ENCODE peak calls at places on chromosomes 5 and 9, in seven cellular contexts. G is heart left ventricle, W is nephron progenitor cell, D is IMR-90, K is HepG2, U is H9, J is choroid plexus epithelial cell. F is an unnamed sample.

GRCh38 chr5:132661231-132662003 is 3.4 kb downstream of the IL13 start:
- DNase-seq in G (no peak), W (no peak), D (no peak), K (no peak), U (no peak), J (peak; percentile 48), F (peak; percentile 63)

GRCh38 chr9:95506438-95506691 is 10.4 kb downstream of the PTCH1 start:
- DNase-seq in G (peak; percentile 54), W (no peak), D (peak; percentile 47), K (peak; percentile 25), U (no peak), J (peak; percentile 64), F (peak; percentile 74)

GRCh38 chr9:78280982-78281668 is 15.8 kb upstream of the PSAT1 start:
- DNase-seq in G (peak; percentile 61), W (no peak), D (peak; percentile 75), K (peak; percentile 35), U (no peak), J (peak; percentile 96), F (no peak)

GRCh38 chr5:151006704-151007334 is 13.6 kb upstream of the GPX3 start:
- DNase-seq in G (no peak), W (no peak), D (no peak), K (no peak), U (no peak), J (no peak), F (no peak)

GRCh38 chr5:54658014-54658413 is 140.5 kb downstream of the SNX18 start:
- DNase-seq in G (no peak), W (no peak), D (peak; percentile 96), K (no peak), U (no peak), J (peak; percentile 96), F (no peak)

GRCh38 chr9:37034320-37034937 is 361 bp upstream of the PAX5 start:
- DNase-seq in G (no peak), W (peak; percentile 64), D (no peak), K (no peak), U (peak; percentile 71), J (no peak), F (peak; percentile 85)

GRCh38 chr5:95862636-95863382 is 40.3 kb upstream of the GLRX start:
- DNase-seq in G (no peak), W (no peak), D (no peak), K (peak; percentile 96), U (no peak), J (peak; percentile 35), F (peak; percentile 32)

GRCh38 chr5:78792342-78793055 is 143.9 kb upstream of the LHFPL2 start:
- DNase-seq in G (no peak), W (no peak), D (no peak), K (no peak), U (no peak), J (no peak), F (peak; percentile 17)

GRCh38 chr9:2289234-2289755 is 274.1 kb downstream of the SMARCA2 start:
- DNase-seq in G (no peak), W (no peak), D (no peak), K (no peak), U (no peak), J (no peak), F (no peak)

GRCh38 chr5:151581347-151581746 is 9.8 kb downstream of the FAT2 start:
- DNase-seq in G (no peak), W (no peak), D (no peak), K (no peak), U (no peak), J (no peak), F (no peak)

GRCh38 chr5:15008911-15009310 is 137.3 kb upstream of the ANKH start:
- DNase-seq in G (no peak), W (no peak), D (peak; percentile 29), K (peak; percentile 21), U (no peak), J (peak; percentile 84), F (no peak)

GRCh38 chr9:4305065-4305481 is 5.2 kb upstream of the GLIS3 start:
- DNase-seq in G (no peak), W (no peak), D (no peak), K (peak; percentile 90), U (no peak), J (no peak), F (no peak)

GRCh38 chr5:158658439-158659230 is 441.1 kb downstream of the EBF1 start:
- DNase-seq in G (no peak), W (no peak), D (peak; percentile 6), K (no peak), U (no peak), J (peak; percentile 84), F (no peak)

GRCh38 chr5:38463634-38464521 is 92.6 kb downstream of the LIFR start:
- DNase-seq in G (no peak), W (no peak), D (peak; percentile 93), K (peak; percentile 83), U (no peak), J (peak; percentile 87), F (no peak)

GRCh38 chr5:36357391-36357790 is 55.7 kb upstream of the RANBP3L start:
- DNase-seq in G (no peak), W (no peak), D (peak; percentile 63), K (no peak), U (no peak), J (peak; percentile 93), F (no peak)

GRCh38 chr5:140293091-140293996 is 9.6 kb downstream of the PFDN1 start:
- DNase-seq in G (no peak), W (no peak), D (peak; percentile 57), K (peak; percentile 65), U (no peak), J (peak; percentile 67), F (no peak)

GRCh38 chr5:180336234-180337020 is 16.7 kb downstream of the GFPT2 start:
- DNase-seq in G (no peak), W (no peak), D (no peak), K (no peak), U (no peak), J (no peak), F (no peak)

GRCh38 chr5:108749130-108749861 is 1.6 kb downstream of the FER start:
- DNase-seq in G (no peak), W (peak; percentile 86), D (no peak), K (no peak), U (no peak), J (peak; percentile 24), F (peak; percentile 41)

GRCh38 chr5:98349251-98349989 is 424.0 kb upstream of the RGMB start:
- DNase-seq in G (no peak), W (no peak), D (peak; percentile 86), K (peak; percentile 4), U (no peak), J (peak; percentile 77), F (peak; percentile 9)
- TF ChIP-seq CTCF in G (no peak), W (peak; percentile 23), D (peak; percentile 83), K (peak; percentile 65), U (peak; percentile 83), J (peak; percentile 76), F (peak; percentile 31)

GRCh38 chr5:64040496-64040895 is 78.3 kb upstream of the HTR1A start:
- DNase-seq in G (no peak), W (no peak), D (no peak), K (no peak), U (no peak), J (no peak), F (no peak)
- TF ChIP-seq CTCF in G (no peak), W (no peak), D (no peak), K (no peak), U (no peak), J (no peak), F (no peak)

GRCh38 chr5:16849821-16850220 is 86.3 kb downstream of the MYO10 start:
- DNase-seq in G (no peak), W (no peak), D (no peak), K (no peak), U (no peak), J (no peak), F (no peak)

GRCh38 chr5:16849181-16849580 is 86.9 kb downstream of the MYO10 start:
- DNase-seq in G (no peak), W (no peak), D (no peak), K (no peak), U (no peak), J (no peak), F (no peak)

GRCh38 chr5:16841416-16841815 is 94.7 kb downstream of the MYO10 start:
- DNase-seq in G (no peak), W (no peak), D (no peak), K (no peak), U (no peak), J (no peak), F (no peak)

GRCh38 chr5:16842916-16843315 is 93.2 kb downstream of the MYO10 start:
- DNase-seq in G (no peak), W (no peak), D (no peak), K (no peak), U (no peak), J (no peak), F (no peak)

DNA sequence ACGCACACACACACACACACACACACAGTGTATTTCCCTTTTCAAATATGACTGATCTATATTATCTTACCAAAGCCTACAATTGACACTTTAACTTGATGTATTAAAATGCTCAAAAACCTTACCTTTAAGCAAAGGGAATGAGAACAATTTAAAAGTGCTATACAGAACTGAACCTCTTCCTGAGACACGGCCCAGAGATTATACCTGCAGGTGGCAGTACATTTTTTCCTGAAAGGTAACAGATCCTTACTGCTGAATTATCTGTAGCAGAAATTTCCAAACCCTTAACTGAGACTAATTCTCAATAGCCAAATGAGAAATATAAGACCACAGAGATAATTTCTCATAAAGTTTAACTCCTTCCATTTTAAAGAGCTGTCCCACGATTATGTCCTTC is 91.1 kb downstream of the MYO10 start:
- DNase-seq in G (no peak), W (no peak), D (no peak), K (no peak), U (no peak), J (no peak), F (no peak)
- TF ChIP-seq CTCF in G (no peak), W (no peak), D (no peak), K (peak; percentile 24), U (peak; percentile 50), J (no peak), F (no peak)

GRCh38 chr9:89178162-89179120 is at the start of gene SHC3:
- DNase-seq in G (no peak), W (peak; percentile 51), D (peak; percentile 75), K (no peak), U (peak; percentile 74), J (peak; percentile 51), F (no peak)

GRCh38 chr9:89177021-89177400 is 1.6 kb downstream of the SHC3 start:
- DNase-seq in G (no peak), W (no peak), D (peak; percentile 58), K (no peak), U (no peak), J (peak; percentile 66), F (no peak)

GRCh38 chr9:89174291-89174690 is 4.3 kb downstream of the SHC3 start:
- DNase-seq in G (no peak), W (no peak), D (no peak), K (no peak), U (no peak), J (no peak), F (no peak)

GRCh38 chr9:89177401-89178161 is 1.0 kb downstream of the SHC3 start:
- DNase-seq in G (no peak), W (peak; percentile 38), D (no peak), K (no peak), U (peak; percentile 57), J (peak; percentile 26), F (no peak)

DNA sequence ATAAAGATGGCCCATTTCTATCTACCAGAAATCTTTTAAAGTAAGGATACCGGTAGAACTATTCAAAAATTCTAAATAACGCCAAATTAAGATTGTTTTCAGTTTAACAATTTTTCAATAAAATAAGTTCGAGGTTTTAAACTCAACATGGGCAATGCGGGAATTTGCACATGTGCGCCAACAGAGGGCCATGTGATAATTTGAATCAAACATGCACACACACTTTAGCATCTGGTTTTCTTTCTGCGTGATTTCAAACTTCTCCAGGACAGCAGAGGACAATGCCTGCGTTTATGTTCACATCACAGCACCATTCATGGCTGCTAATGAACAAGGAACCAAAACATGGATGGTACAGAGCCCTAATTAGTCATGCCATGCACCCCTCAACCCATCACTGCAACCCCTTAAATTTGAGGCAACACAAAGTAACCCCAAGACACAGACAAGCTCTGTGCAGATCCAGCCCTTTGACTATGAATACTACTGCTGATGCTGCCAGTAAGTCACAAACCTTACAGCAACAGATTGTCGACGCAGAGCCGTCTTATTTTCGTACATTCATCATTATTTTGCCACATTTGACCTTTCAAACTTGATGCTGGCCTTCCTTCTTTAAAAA is 2.8 kb downstream of the SHC3 start:
- DNase-seq in G (no peak), W (no peak), D (no peak), K (no peak), U (no peak), J (no peak), F (no peak)
- TF ChIP-seq CTCF in G (no peak), W (no peak), D (no peak), K (no peak), U (no peak), J (peak; percentile 7), F (no peak)

F was measured in GM12865.